ENCODE peak calls at places on chromosomes 2 and 18, in five cellular contexts. S is tibial nerve; D is germinal center; U is CD8-positive, alpha-beta T cell; L is HCT116. M is an unnamed sample.

GRCh38 chr2:26033270-26033768 is 565 bp upstream of the RAB10 start:
- DNase-seq in S (no peak), U (no peak), D (no peak), L (peak; percentile 71), M (peak; percentile 31)

GRCh38 chr2:11446733-11447248 is 19.2 kb downstream of the E2F6 start:
- DNase-seq in D (peak; percentile 60), S (no peak), L (peak; percentile 22), U (peak; percentile 50), M (no peak)

GRCh38 chr2:49037197-49037596 is 117.1 kb downstream of the FSHR start:
- DNase-seq in D (no peak), U (no peak), L (no peak), S (no peak), M (no peak)

GRCh38 chr2:19748073-19748375 is 153.8 kb downstream of the TTC32 start:
- DNase-seq in U (no peak), D (no peak), L (no peak), S (no peak), M (no peak)

GRCh38 chr2:1601471-1602358 is 142.6 kb downstream of the PXDN start:
- DNase-seq in D (no peak), L (no peak), U (no peak), S (peak; percentile 54), M (no peak)

GRCh38 chr2:188884051-188884450 is 90.1 kb upstream of the COL3A1 start:
- DNase-seq in U (no peak), L (no peak), S (no peak), D (no peak), M (no peak)

GRCh38 chr18:48961547-48961946 is 10.8 kb upstream of the SMAD7 start:
- DNase-seq in U (no peak), L (no peak), S (no peak), D (no peak), M (no peak)

GRCh38 chr2:203804070-203804469 is 63.5 kb upstream of the CTLA4 start:
- DNase-seq in S (no peak), L (no peak), U (peak; percentile 34), D (no peak), M (peak; percentile 32)

GRCh38 chr18:36485772-36486171 is 188.3 kb downstream of the FHOD3 start:
- DNase-seq in U (no peak), D (no peak), S (no peak), L (no peak), M (no peak)

GRCh38 chr2:71479261-71479660 is 25.9 kb downstream of the DYSF start:
- DNase-seq in L (no peak), D (no peak), S (no peak), U (no peak), M (no peak)

GRCh38 chr2:222293660-222294630 is 4.9 kb downstream of the PAX3 start:
- DNase-seq in U (no peak), L (no peak), S (no peak), D (no peak), M (no peak)

GRCh38 chr2:9629222-9630000 is 1.4 kb downstream of the YWHAQ start:
- DNase-seq in U (no peak), L (no peak), S (no peak), D (no peak), M (no peak)

GRCh38 chr2:239216614-239217273 is 184.1 kb downstream of the HDAC4 start:
- DNase-seq in U (no peak), S (no peak), D (no peak), L (no peak), M (no peak)

GRCh38 chr2:207126724-207127314 is 38.9 kb downstream of the KLF7 start:
- DNase-seq in U (no peak), L (no peak), S (no peak), D (no peak), M (no peak)

GRCh38 chr18:52715961-52716360 is 376.0 kb downstream of the DCC start:
- DNase-seq in S (no peak), D (no peak), L (no peak), U (no peak), M (no peak)

GRCh38 chr18:40676676-40677075 is 1278.4 kb upstream of the PIK3C3 start:
- DNase-seq in D (no peak), S (no peak), U (no peak), L (no peak), M (no peak)

GRCh38 chr2:77054938-77055337 is 467.2 kb downstream of the LRRTM4 start:
- DNase-seq in U (no peak), D (no peak), S (no peak), L (no peak), M (no peak)

GRCh38 chr18:10041180-10041579 is 127.4 kb downstream of the VAPA start:
- DNase-seq in S (peak; percentile 53), D (no peak), L (no peak), U (no peak), M (no peak)

GRCh38 chr2:195520671-195521155 is 136.3 kb upstream of the SLC39A10 start:
- DNase-seq in U (no peak), S (no peak), L (no peak), D (no peak), M (no peak)

GRCh38 chr2:239811001-239811798 is 213.9 kb downstream of the NDUFA10 start:
- DNase-seq in S (no peak), D (no peak), U (no peak), L (no peak), M (no peak)

GRCh38 chr18:76410033-76410432 is 85.0 kb downstream of the ZNF516 start:
- DNase-seq in D (no peak), L (no peak), U (no peak), S (no peak), M (no peak)

GRCh38 chr2:215612770-215613169 is 176.9 kb upstream of the FN1 start:
- DNase-seq in U (no peak), S (no peak), L (no peak), D (no peak), M (no peak)

GRCh38 chr18:3455938-3456685 is 6.1 kb downstream of the TGIF1 start:
- DNase-seq in D (no peak), U (no peak), S (no peak), L (no peak), M (no peak)

GRCh38 chr2:166563894-166564293 is 69.8 kb upstream of the SCN7A start:
- DNase-seq in L (no peak), D (no peak), S (no peak), U (no peak), M (no peak)

GRCh38 chr2:226578879-226579278 is 220.7 kb downstream of the IRS1 start:
- DNase-seq in S (no peak), U (no peak), L (no peak), D (no peak), M (no peak)

GRCh38 chr2:42055573-42056514 is 8.0 kb downstream of the PKDCC start:
- DNase-seq in U (no peak), S (no peak), D (no peak), L (no peak), M (no peak)

GRCh38 chr2:17476060-17476459 is 42.2 kb downstream of the RAD51AP2 start:
- DNase-seq in S (no peak), U (no peak), L (no peak), D (no peak), M (no peak)

GRCh38 chr2:3288455-3289163 is 89.0 kb downstream of the EIPR1 start:
- DNase-seq in U (no peak), S (no peak), L (no peak), D (no peak), M (no peak)

GRCh38 chr2:17754773-17755425 is 961 bp downstream of the GEN1 start:
- DNase-seq in D (no peak), U (no peak), S (no peak), L (no peak), M (no peak)

GRCh38 chr2:46717733-46718121 is 197.9 kb downstream of the MCFD2 start:
- DNase-seq in L (no peak), D (no peak), U (no peak), S (no peak), M (no peak)

GRCh38 chr18:55326134-55326533 is 261.9 kb downstream of the TCF4 start:
- DNase-seq in D (no peak), S (no peak), U (no peak), L (no peak), M (no peak)

M was measured in omental fat pad.